ENCODE peak calls at places on chromosomes 7 and 10, in five cellular contexts. One of them, this sample, is unnamed.
A peak's percentile ranks its signal among the peaks of the same experiment; 100 is the strongest.

GRCh38 chr10:125129076-125129458 is 31.3 kb downstream of the CTBP2 start:
- DNase-seq in left lung: no peak
- DNase-seq in T-helper 9 cell: no peak
- DNase-seq in stimulated activated CD4-positive, alpha-beta T cell treated with anti-CD3 and anti-CD28 coated beads, TNF-alpha, amount 100 ng/mL, for 48 hours: no peak
- DNase-seq in A549: no peak
- DNase-seq in this sample: no peak

GRCh38 chr10:94485094-94485493 is 60.5 kb upstream of the HELLS start:
- DNase-seq in left lung: no peak
- DNase-seq in T-helper 9 cell: no peak
- DNase-seq in stimulated activated CD4-positive, alpha-beta T cell treated with anti-CD3 and anti-CD28 coated beads, TNF-alpha, amount 100 ng/mL, for 48 hours: no peak
- DNase-seq in A549: no peak
- DNase-seq in this sample: no peak

GRCh38 chr10:76017733-76018433 is 586.5 kb downstream of the LRMDA start:
- DNase-seq in left lung: no peak
- DNase-seq in T-helper 9 cell: no peak
- DNase-seq in stimulated activated CD4-positive, alpha-beta T cell treated with anti-CD3 and anti-CD28 coated beads, TNF-alpha, amount 100 ng/mL, for 48 hours: no peak
- DNase-seq in A549: no peak
- DNase-seq in this sample: no peak

GRCh38 chr10:35006836-35007235 is 83.3 kb downstream of the CUL2 start:
- DNase-seq in left lung: no peak
- DNase-seq in T-helper 9 cell: no peak
- DNase-seq in stimulated activated CD4-positive, alpha-beta T cell treated with anti-CD3 and anti-CD28 coated beads, TNF-alpha, amount 100 ng/mL, for 48 hours: no peak
- DNase-seq in A549: no peak
- DNase-seq in this sample: no peak

GRCh38 chr7:34675749-34676374 is 17.8 kb downstream of the NPSR1 start:
- DNase-seq in left lung: no peak
- DNase-seq in T-helper 9 cell: no peak
- DNase-seq in stimulated activated CD4-positive, alpha-beta T cell treated with anti-CD3 and anti-CD28 coated beads, TNF-alpha, amount 100 ng/mL, for 48 hours: peak; percentile 2
- DNase-seq in A549: peak; percentile 48
- DNase-seq in this sample: no peak

GRCh38 chr10:122286872-122287271 is 15.8 kb downstream of the BTBD16 start:
- DNase-seq in left lung: no peak
- DNase-seq in T-helper 9 cell: no peak
- DNase-seq in stimulated activated CD4-positive, alpha-beta T cell treated with anti-CD3 and anti-CD28 coated beads, TNF-alpha, amount 100 ng/mL, for 48 hours: no peak
- DNase-seq in A549: no peak
- DNase-seq in this sample: peak; percentile 54

GRCh38 chr10:125396651-125397050 is 236.3 kb upstream of the CTBP2 start:
- DNase-seq in left lung: no peak
- DNase-seq in T-helper 9 cell: no peak
- DNase-seq in stimulated activated CD4-positive, alpha-beta T cell treated with anti-CD3 and anti-CD28 coated beads, TNF-alpha, amount 100 ng/mL, for 48 hours: no peak
- DNase-seq in A549: no peak
- DNase-seq in this sample: peak; percentile 31

GRCh38 chr10:8417631-8418030 is 363.1 kb downstream of the GATA3 start:
- DNase-seq in left lung: no peak
- DNase-seq in T-helper 9 cell: no peak
- DNase-seq in stimulated activated CD4-positive, alpha-beta T cell treated with anti-CD3 and anti-CD28 coated beads, TNF-alpha, amount 100 ng/mL, for 48 hours: no peak
- DNase-seq in A549: no peak
- DNase-seq in this sample: no peak

GRCh38 chr10:61170594-61170993 is 226.6 kb upstream of the RHOBTB1 start:
- DNase-seq in left lung: no peak
- DNase-seq in T-helper 9 cell: no peak
- DNase-seq in stimulated activated CD4-positive, alpha-beta T cell treated with anti-CD3 and anti-CD28 coated beads, TNF-alpha, amount 100 ng/mL, for 48 hours: no peak
- DNase-seq in A549: no peak
- DNase-seq in this sample: no peak

GRCh38 chr7:86600506-86601290 is 43.0 kb upstream of the GRM3 start:
- DNase-seq in left lung: peak; percentile 30
- DNase-seq in T-helper 9 cell: no peak
- DNase-seq in stimulated activated CD4-positive, alpha-beta T cell treated with anti-CD3 and anti-CD28 coated beads, TNF-alpha, amount 100 ng/mL, for 48 hours: no peak
- DNase-seq in A549: no peak
- DNase-seq in this sample: no peak

GRCh38 chr7:431658-432111 is 88.0 kb downstream of the PDGFA start:
- DNase-seq in left lung: peak; percentile 75
- DNase-seq in T-helper 9 cell: no peak
- DNase-seq in stimulated activated CD4-positive, alpha-beta T cell treated with anti-CD3 and anti-CD28 coated beads, TNF-alpha, amount 100 ng/mL, for 48 hours: no peak
- DNase-seq in A549: no peak
- DNase-seq in this sample: no peak

GRCh38 chr7:21959387-21959776 is 13.7 kb upstream of the CDCA7L start:
- DNase-seq in left lung: no peak
- DNase-seq in T-helper 9 cell: no peak
- DNase-seq in stimulated activated CD4-positive, alpha-beta T cell treated with anti-CD3 and anti-CD28 coated beads, TNF-alpha, amount 100 ng/mL, for 48 hours: no peak
- DNase-seq in A549: no peak
- DNase-seq in this sample: no peak

GRCh38 chr10:88735661-88736060 is 24.2 kb upstream of the LIPN start:
- DNase-seq in left lung: no peak
- DNase-seq in T-helper 9 cell: no peak
- DNase-seq in stimulated activated CD4-positive, alpha-beta T cell treated with anti-CD3 and anti-CD28 coated beads, TNF-alpha, amount 100 ng/mL, for 48 hours: no peak
- DNase-seq in A549: no peak
- DNase-seq in this sample: no peak

GRCh38 chr10:116044722-116045374 is 228.2 kb downstream of the GFRA1 start:
- DNase-seq in left lung: no peak
- DNase-seq in T-helper 9 cell: no peak
- DNase-seq in stimulated activated CD4-positive, alpha-beta T cell treated with anti-CD3 and anti-CD28 coated beads, TNF-alpha, amount 100 ng/mL, for 48 hours: no peak
- DNase-seq in A549: no peak
- DNase-seq in this sample: peak; percentile 60

GRCh38 chr7:23530355-23530754 is 1.4 kb downstream of the TRA2A start:
- DNase-seq in left lung: no peak
- DNase-seq in T-helper 9 cell: no peak
- DNase-seq in stimulated activated CD4-positive, alpha-beta T cell treated with anti-CD3 and anti-CD28 coated beads, TNF-alpha, amount 100 ng/mL, for 48 hours: no peak
- DNase-seq in A549: peak; percentile 76
- DNase-seq in this sample: peak; percentile 7

GRCh38 chr7:142873871-142874270 is 11.7 kb downstream of the TRPV6 start:
- DNase-seq in left lung: no peak
- DNase-seq in T-helper 9 cell: no peak
- DNase-seq in stimulated activated CD4-positive, alpha-beta T cell treated with anti-CD3 and anti-CD28 coated beads, TNF-alpha, amount 100 ng/mL, for 48 hours: no peak
- DNase-seq in A549: no peak
- DNase-seq in this sample: no peak

GRCh38 chr10:93995182-93995581 is 1.5 kb downstream of the PLCE1 start:
- DNase-seq in left lung: no peak
- DNase-seq in T-helper 9 cell: no peak
- DNase-seq in stimulated activated CD4-positive, alpha-beta T cell treated with anti-CD3 and anti-CD28 coated beads, TNF-alpha, amount 100 ng/mL, for 48 hours: no peak
- DNase-seq in A549: no peak
- DNase-seq in this sample: no peak